ENCODE peak calls at places on chromosomes 6 and 20, in seven cellular contexts. F is SK-N-SH; K is esophagus squamous epithelium; T is CD8-positive, alpha-beta memory T cell; W is heart left ventricle; L is upper lobe of left lung; S is heart right ventricle. Q is an unnamed sample.

GRCh38 chr20:44614525-44614924 is 32.1 kb downstream of the PKIG start:
- DNase-seq in L (no peak), T (no peak), W (peak; percentile 66), K (no peak), F (no peak), S (peak; percentile 56), Q (no peak)

GRCh38 chr6:26342106-26342999 is 22.6 kb upstream of the BTN3A2 start:
- DNase-seq in K (no peak), L (no peak), T (no peak), F (no peak), S (no peak), W (no peak), Q (peak; percentile 71)

GRCh38 chr20:38167851-38168760 is 3.0 kb upstream of the TGM2 start:
- DNase-seq in L (no peak), K (no peak), W (peak; percentile 89), T (no peak), F (no peak), S (peak; percentile 52), Q (peak; percentile 67)

GRCh38 chr20:51802170-51802745 is at the start of gene SALL4:
- DNase-seq in S (no peak), F (peak; percentile 76), W (no peak), L (peak; percentile 81), T (no peak), K (no peak), Q (peak; percentile 96)

GRCh38 chr6:149857541-149857940 is 6.6 kb downstream of the LRP11 start:
- DNase-seq in S (no peak), T (no peak), F (no peak), L (no peak), K (no peak), W (no peak), Q (no peak)

GRCh38 chr20:10832146-10832545 is 158.3 kb upstream of the JAG1 start:
- DNase-seq in T (no peak), W (no peak), S (no peak), F (no peak), K (no peak), L (no peak), Q (no peak)

GRCh38 chr20:12243327-12243726 is 325.6 kb downstream of the BTBD3 start:
- DNase-seq in K (no peak), T (no peak), L (no peak), S (no peak), F (no peak), W (no peak), Q (no peak)

GRCh38 chr6:18022398-18023231 is 35.2 kb upstream of the KIF13A start:
- DNase-seq in K (no peak), W (no peak), L (no peak), T (no peak), F (no peak), S (no peak), Q (peak; percentile 88)

GRCh38 chr6:111534366-111534765 is 51.3 kb upstream of the REV3L start:
- DNase-seq in W (peak; percentile 84), S (peak; percentile 79), F (no peak), K (no peak), L (no peak), T (no peak), Q (no peak)

GRCh38 chr6:55916188-55916587 is 40.8 kb upstream of the BMP5 start:
- DNase-seq in F (no peak), K (no peak), L (no peak), W (no peak), S (no peak), T (no peak), Q (no peak)

GRCh38 chr20:41196653-41197225 is 59.4 kb downstream of the PLCG1 start:
- DNase-seq in F (no peak), T (no peak), W (no peak), S (no peak), L (no peak), K (no peak), Q (no peak)

GRCh38 chr20:63478346-63479302 is 6.2 kb upstream of the KCNQ2 start:
- DNase-seq in F (no peak), K (no peak), T (no peak), S (no peak), W (no peak), L (peak; percentile 74), Q (no peak)
- H3K27me3 ChIP-seq in F (no peaks in the 10 kb centered on the region), K (peaks cover 6% of the 10 kb centered on the region), T (peaks cover 12% of the 10 kb centered on the region), S (peaks cover 83% of the 10 kb centered on the region), W (peaks cover 41% of the 10 kb centered on the region), L (no peaks in the 10 kb centered on the region), Q (peaks cover 21% of the 10 kb centered on the region)

DNA sequence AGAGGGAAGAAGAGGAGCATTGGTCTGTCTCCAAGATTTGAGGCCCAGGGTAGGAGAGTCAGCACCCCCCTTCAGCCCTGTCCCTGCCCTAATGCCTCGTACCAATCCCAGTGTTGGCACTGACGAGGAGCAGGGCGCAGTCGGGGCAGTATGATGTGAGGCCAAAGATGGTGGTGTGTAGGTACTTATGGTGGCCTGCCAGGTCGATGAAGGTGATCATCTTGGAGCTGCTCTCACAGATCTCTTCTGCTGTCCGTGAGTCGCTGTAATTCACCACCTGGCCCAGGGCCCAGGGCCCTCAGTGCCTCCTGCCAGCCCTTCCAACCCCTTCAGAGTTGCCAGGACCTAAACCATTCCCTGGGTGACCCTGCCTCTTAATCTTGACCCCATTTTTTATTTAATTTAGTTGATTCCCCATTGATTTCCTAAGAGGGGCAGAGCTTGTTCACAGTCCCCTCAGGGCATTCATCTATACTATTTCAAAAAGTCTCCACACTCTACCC is 4.2 kb downstream of the GTPBP2 start:
- DNase-seq in K (no peak), L (no peak), S (no peak), W (no peak), F (no peak), T (no peak), Q (no peak)
- H3K36me3 ChIP-seq in K (peaks cover 45% of the 10 kb centered on the region), L (peaks cover 62% of the 10 kb centered on the region), S (no peaks in the 10 kb centered on the region), W (peaks cover 2% of the 10 kb centered on the region), F (peaks cover 60% of the 10 kb centered on the region), T (peaks cover 27% of the 10 kb centered on the region), Q (peaks cover 72% of the 10 kb centered on the region)

GRCh38 chr20:46342045-46342378 is 33.7 kb upstream of the CDH22 start:
- DNase-seq in K (no peak), W (no peak), T (no peak), F (no peak), S (no peak), L (no peak), Q (no peak)
- H3K27me3 ChIP-seq in K (peaks cover 5% of the 10 kb centered on the region), W (peaks cover 26% of the 10 kb centered on the region), T (peaks cover 19% of the 10 kb centered on the region), F (peaks cover 11% of the 10 kb centered on the region), S (peaks cover 57% of the 10 kb centered on the region), L (peaks cover 1% of the 10 kb centered on the region), Q (no peaks in the 10 kb centered on the region)

DNA sequence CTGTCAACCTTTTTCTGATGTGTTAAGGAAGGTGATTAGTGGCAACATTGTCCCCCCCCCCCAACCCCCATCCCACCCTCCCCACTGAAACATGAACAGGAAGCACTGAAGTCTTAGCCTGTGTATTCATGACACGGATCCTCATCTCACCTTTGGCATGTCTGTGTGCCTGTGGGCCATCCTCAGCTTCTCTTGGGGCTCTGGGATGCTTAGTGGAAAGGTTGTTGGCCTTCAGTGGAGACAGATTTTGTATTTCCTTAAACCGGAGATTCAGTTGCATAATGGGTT is 93.6 kb downstream of the RREB1 start:
- DNase-seq in L (no peak), S (no peak), T (no peak), F (no peak), K (no peak), W (no peak), Q (no peak)
- H3K36me3 ChIP-seq in L (peaks cover 10% of the 10 kb centered on the region), S (no peaks in the 10 kb centered on the region), T (peaks cover 12% of the 10 kb centered on the region), F (peaks cover 4% of the 10 kb centered on the region), K (no peaks in the 10 kb centered on the region), W (no peaks in the 10 kb centered on the region), Q (peaks cover 73% of the 10 kb centered on the region)

Q was measured in endodermal cell.